ENCODE peak calls at places on chromosomes 5 and 9, in seven cellular contexts. C, H, A, R, N, B and M are unnamed samples.
A peak's percentile ranks its signal among the peaks of the same experiment; 100 is the strongest.

GRCh38 chr5:106392766-106393165 is 1278.0 kb downstream of the EFNA5 start:
- DNase-seq in H (no peak), N (no peak), B (no peak), R (no peak), C (peak; percentile 2), A (no peak), M (peak; percentile 51)

GRCh38 chr5:16550316-16550952 is 66.4 kb downstream of the RETREG1 start:
- DNase-seq in C (peak; percentile 58), H (no peak), R (peak; percentile 75), N (peak; percentile 57), A (peak; percentile 68), B (no peak), M (peak; percentile 49)

GRCh38 chr9:134059661-134060395 is 8.0 kb downstream of the BRD3 start:
- DNase-seq in C (no peak), H (no peak), R (no peak), A (peak; percentile 24), B (no peak), N (no peak), M (no peak)

GRCh38 chr5:128627939-128628338 is 89.9 kb upstream of the FBN2 start:
- DNase-seq in A (no peak), N (no peak), C (no peak), B (no peak), R (no peak), H (no peak), M (no peak)

GRCh38 chr9:137878146-137878941 is 762 bp downstream of the CACNA1B start:
- DNase-seq in R (peak; percentile 77), C (peak; percentile 4), B (peak; percentile 51), N (peak; percentile 13), A (peak; percentile 87), H (peak; percentile 79), M (no peak)

GRCh38 chr5:147965712-147966111 is 59.4 kb upstream of the C5orf46 start:
- DNase-seq in H (no peak), R (no peak), A (no peak), N (peak; percentile 63), C (peak; percentile 31), B (no peak), M (no peak)

GRCh38 chr5:62017092-62017491 is 288.9 kb upstream of the KIF2A start:
- DNase-seq in B (no peak), H (no peak), A (no peak), R (no peak), C (no peak), N (no peak), M (no peak)

GRCh38 chr5:8012131-8012977 is 143.4 kb downstream of the MTRR start:
- DNase-seq in C (no peak), N (no peak), A (peak; percentile 40), B (no peak), H (no peak), R (peak; percentile 33), M (no peak)

GRCh38 chr9:92620870-92621269 is 49.1 kb downstream of the IPPK start:
- DNase-seq in B (no peak), R (no peak), H (no peak), C (no peak), A (peak; percentile 2), N (no peak), M (no peak)
- H3K27ac ChIP-seq in B (no peak overlapping the region), R (no peak overlapping the region), H (no peak overlapping the region), C (no peak overlapping the region), A (no peak overlapping the region), N (no peak overlapping the region), M (no peak overlapping the region)

DNA sequence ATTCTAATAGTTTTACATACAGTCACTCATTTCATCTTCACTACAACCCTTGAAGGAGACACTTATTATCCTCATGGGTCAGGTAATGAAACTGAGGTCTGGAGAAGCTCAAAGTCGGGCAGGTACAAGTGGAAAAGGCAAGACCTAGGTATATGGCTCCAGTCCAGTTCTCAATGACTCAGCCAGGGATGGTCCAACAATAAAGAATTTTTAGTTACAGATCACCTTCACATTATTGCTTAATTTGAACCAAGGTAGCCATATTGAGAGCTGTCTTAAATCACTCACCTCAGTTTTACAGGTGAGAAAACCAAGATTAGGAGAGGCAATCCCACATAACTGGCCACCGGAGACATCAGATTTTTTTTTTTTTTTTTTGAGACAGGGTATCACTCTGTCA is 55.4 kb downstream of the PTPN3 start:
- DNase-seq in N (no peak), R (no peak), C (no peak), H (no peak), A (no peak), B (no peak), M (no peak)
- H3K79me1 ChIP-seq in N (peaks cover 8% of the 10 kb centered on the region), R (no peaks in the 10 kb centered on the region), C (peaks cover 3% of the 10 kb centered on the region), H (no peaks in the 10 kb centered on the region), A (no peaks in the 10 kb centered on the region), B (no peaks in the 10 kb centered on the region), M (no peaks in the 10 kb centered on the region)

GRCh38 chr5:166102947-166103346 is 2188.5 kb upstream of the WWC1 start:
- DNase-seq in A (no peak), H (no peak), C (no peak), B (no peak), N (no peak), R (no peak), M (no peak)
- H3K27ac ChIP-seq in A (no peak overlapping the region), H (no peak overlapping the region), C (no peak overlapping the region), B (no peak overlapping the region), N (no peak overlapping the region), R (no peak overlapping the region), M (no peak overlapping the region)

GRCh38 chr9:110797611-110798010 is 129.0 kb downstream of the MUSK start:
- DNase-seq in H (no peak), N (peak; percentile 53), A (no peak), C (no peak), R (no peak), B (no peak), M (peak; percentile 95)
- H3K79me1 ChIP-seq in H (no peaks in the 10 kb centered on the region), N (no peaks in the 10 kb centered on the region), A (no peaks in the 10 kb centered on the region), C (no peaks in the 10 kb centered on the region), R (no peaks in the 10 kb centered on the region), B (no peaks in the 10 kb centered on the region), M (peaks cover 15% of the 10 kb centered on the region)

DNA sequence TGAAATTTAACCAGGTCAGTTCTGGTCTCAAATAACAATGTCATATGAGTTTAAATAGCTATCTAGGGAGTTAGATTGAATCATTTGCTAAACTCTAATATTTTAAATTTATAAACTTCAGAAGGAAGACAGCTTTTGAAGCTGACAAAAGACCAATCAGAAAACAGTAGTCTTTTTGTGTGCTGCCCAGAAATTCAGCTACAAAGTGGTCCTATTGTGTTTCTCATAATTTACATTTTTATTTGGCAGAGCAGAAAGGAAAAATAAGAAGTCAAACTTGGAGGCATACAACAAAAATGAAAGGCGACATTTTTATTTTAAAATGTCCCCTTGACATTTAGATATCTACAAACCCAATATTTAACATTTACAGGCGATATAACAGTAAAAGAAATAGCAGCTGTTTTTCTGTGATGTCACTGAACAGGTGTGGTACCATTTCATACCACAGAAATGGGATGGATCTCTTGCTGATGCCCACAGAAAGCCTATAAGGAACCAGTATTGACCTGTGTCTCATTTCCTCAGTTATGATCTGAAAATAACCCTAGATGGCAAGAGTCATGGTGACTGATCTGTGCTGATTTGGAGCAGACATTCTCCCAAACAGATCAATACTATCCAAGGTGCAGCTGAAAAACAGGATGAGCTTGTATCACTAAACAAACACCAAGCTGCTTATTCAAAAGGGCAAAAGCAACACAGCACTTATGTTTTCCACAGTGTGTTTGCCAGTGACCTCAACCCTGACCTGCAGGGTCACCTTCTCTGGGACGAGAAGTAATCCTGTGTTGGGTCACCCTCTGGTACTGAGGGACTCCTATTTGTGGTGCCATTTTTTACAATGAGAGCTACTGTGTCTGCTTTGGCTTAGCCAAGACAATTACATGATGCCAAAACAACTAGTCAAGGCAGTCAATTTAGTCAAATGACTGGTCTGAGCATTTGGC is 3.6 kb upstream of the FST start:
- DNase-seq in N (no peak), A (no peak), C (no peak), H (no peak), R (no peak), B (no peak), M (no peak)
- H3K27ac ChIP-seq in N (no peak overlapping the region), A (no peak overlapping the region), C (no peak overlapping the region), H (no peak overlapping the region), R (no peak overlapping the region), B (no peak overlapping the region), M (no peak overlapping the region)

GRCh38 chr9:93480262-93480661 is 26.9 kb upstream of the FAM120AOS start:
- DNase-seq in B (no peak), N (no peak), C (no peak), A (no peak), R (peak; percentile 31), H (no peak), M (no peak)
- H3K79me1 ChIP-seq in B (peaks cover 6% of the 10 kb centered on the region), N (peaks cover 24% of the 10 kb centered on the region), C (no peaks in the 10 kb centered on the region), A (peaks cover 5% of the 10 kb centered on the region), R (peaks cover 14% of the 10 kb centered on the region), H (peaks cover 4% of the 10 kb centered on the region), M (peaks cover 28% of the 10 kb centered on the region)

DNA sequence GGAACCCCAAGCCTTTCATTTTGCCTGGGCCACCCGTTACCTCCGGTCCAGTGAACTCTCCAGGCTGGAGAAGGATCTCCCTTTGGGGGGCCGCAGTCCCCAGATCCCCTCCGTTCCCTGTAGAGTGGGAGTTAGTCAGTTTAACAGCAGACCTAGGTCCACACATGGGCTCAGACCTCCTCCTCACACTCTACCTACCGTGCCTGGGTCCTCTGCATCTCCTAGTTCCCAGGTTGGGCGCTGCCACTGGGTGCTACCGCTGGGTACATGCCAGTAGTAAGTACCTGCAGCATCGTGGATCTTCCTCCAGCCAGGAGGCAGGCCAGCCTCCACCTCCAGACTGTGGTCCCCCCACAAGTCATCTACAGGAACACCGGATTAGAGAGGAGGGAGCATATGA is 844 bp downstream of the APBB3 start:
- DNase-seq in H (no peak), A (no peak), R (no peak), N (no peak), C (no peak), B (no peak), M (no peak)
- H3K27ac ChIP-seq in H (no peak overlapping the region), A (no peak overlapping the region), R (no peak overlapping the region), N (no peak overlapping the region), C (no peak overlapping the region), B (no peak overlapping the region), M (peak overlapping the region; percentile 72)

GRCh38 chr5:159787837-159788236 is 128.4 kb upstream of the ADRA1B start:
- DNase-seq in A (no peak), C (no peak), B (no peak), H (no peak), N (no peak), R (no peak), M (no peak)
- H3K79me1 ChIP-seq in A (no peaks in the 10 kb centered on the region), C (no peaks in the 10 kb centered on the region), B (no peaks in the 10 kb centered on the region), H (no peaks in the 10 kb centered on the region), N (no peaks in the 10 kb centered on the region), R (no peaks in the 10 kb centered on the region), M (no peaks in the 10 kb centered on the region)

GRCh38 chr5:90383903-90384302 is 25.7 kb downstream of the CETN3 start:
- DNase-seq in B (no peak), R (no peak), C (no peak), H (no peak), A (no peak), N (no peak), M (no peak)
- H3K27ac ChIP-seq in B (no peak overlapping the region), R (no peak overlapping the region), C (no peak overlapping the region), H (no peak overlapping the region), A (no peak overlapping the region), N (no peak overlapping the region), M (no peak overlapping the region)

GRCh38 chr5:124065508-124065907 is 553.5 kb downstream of the CSNK1G3 start:
- DNase-seq in H (no peak), R (no peak), N (no peak), A (no peak), C (no peak), B (no peak), M (no peak)
- H3K79me1 ChIP-seq in H (no peaks in the 10 kb centered on the region), R (no peaks in the 10 kb centered on the region), N (no peaks in the 10 kb centered on the region), A (no peaks in the 10 kb centered on the region), C (no peaks in the 10 kb centered on the region), B (no peaks in the 10 kb centered on the region), M (no peaks in the 10 kb centered on the region)